ENCODE peak calls at places on chromosomes 11 and 22, in six cellular contexts. H is K562, V is GM12878, E is GM12891, F is H1, X is HepG2. C is an unnamed sample.

GRCh38 chr11:12524865-12525264 is 147.5 kb downstream of the PARVA start:
- DNase-seq in E (no peak), H (no peak), X (no peak), V (no peak), F (no peak), C (no peak)

GRCh38 chr11:8310743-8311298 is 47.1 kb upstream of the LMO1 start:
- DNase-seq in V (no peak), H (no peak), F (no peak), E (no peak), X (no peak), C (no peak)

GRCh38 chr22:36873614-36874308 is 13.0 kb downstream of the NCF4 start:
- DNase-seq in X (peak), F (no peak), E (peak), H (peak), V (peak), C (peak)

GRCh38 chr22:17576475-17576874 is 13.2 kb downstream of the SLC25A18 start:
- DNase-seq in E (no peak), X (no peak), H (no peak), F (no peak), V (no peak), C (no peak)

GRCh38 chr22:27110985-27111451 is 453.6 kb downstream of the MIAT start:
- DNase-seq in E (no peak), H (no peak), V (no peak), F (no peak), X (peak), C (no peak)

GRCh38 chr11:118109231-118109630 is 22.5 kb upstream of the SMIM35 start:
- DNase-seq in E (no peak), X (no peak), V (no peak), F (no peak), H (no peak), C (no peak)

GRCh38 chr11:3022982-3023381 is 30.9 kb upstream of the NAP1L4 start:
- DNase-seq in V (no peak), F (no peak), X (no peak), E (no peak), H (no peak), C (no peak)

GRCh38 chr11:2804701-2805387 is 80.7 kb downstream of the CDKN1C start:
- DNase-seq in V (no peak), F (peak), X (no peak), E (no peak), H (no peak), C (no peak)

GRCh38 chr22:20432244-20432686 is 5.4 kb downstream of the SCARF2 start:
- DNase-seq in E (no peak), V (no peak), X (no peak), F (no peak), H (no peak), C (no peak)

GRCh38 chr22:25492950-25493790 is 71.3 kb upstream of the GRK3 start:
- DNase-seq in E (no peak), F (no peak), H (no peak), V (no peak), X (no peak), C (no peak)

GRCh38 chr22:28053871-28054621 is 135.0 kb upstream of the PITPNB start:
- DNase-seq in H (no peak), F (no peak), V (no peak), E (no peak), X (no peak), C (no peak)

GRCh38 chr11:9025101-9025850 is 21.5 kb upstream of the NRIP3 start:
- DNase-seq in V (no peak), H (no peak), F (no peak), E (no peak), X (no peak), C (no peak)

GRCh38 chr11:2300290-2300935 is 1.3 kb downstream of the C11orf21 start:
- DNase-seq in X (no peak), E (no peak), H (no peak), F (no peak), V (no peak), C (peak)

GRCh38 chr11:116649268-116649667 is 123.5 kb downstream of the BUD13 start:
- DNase-seq in V (no peak), E (no peak), X (no peak), H (no peak), F (no peak), C (no peak)

GRCh38 chr11:116648229-116649174 is 124.3 kb downstream of the BUD13 start:
- DNase-seq in X (no peak), F (no peak), E (no peak), V (no peak), H (no peak), C (no peak)

GRCh38 chr11:116651098-116651756 is 121.6 kb downstream of the BUD13 start:
- DNase-seq in V (no peak), E (no peak), X (no peak), F (no peak), H (peak), C (no peak)

GRCh38 chr11:116651757-116652237 is 121.0 kb downstream of the BUD13 start:
- DNase-seq in V (no peak), X (no peak), F (no peak), E (no peak), H (no peak), C (no peak)

GRCh38 chr11:116650052-116650451 is 122.7 kb downstream of the BUD13 start:
- DNase-seq in E (no peak), H (no peak), F (no peak), X (no peak), V (no peak), C (no peak)
- TF ChIP-seq TAF1 in E (no peak), H (no peak), F (no peak), X (no peak), V (no peak), C (no peak)

DNA sequence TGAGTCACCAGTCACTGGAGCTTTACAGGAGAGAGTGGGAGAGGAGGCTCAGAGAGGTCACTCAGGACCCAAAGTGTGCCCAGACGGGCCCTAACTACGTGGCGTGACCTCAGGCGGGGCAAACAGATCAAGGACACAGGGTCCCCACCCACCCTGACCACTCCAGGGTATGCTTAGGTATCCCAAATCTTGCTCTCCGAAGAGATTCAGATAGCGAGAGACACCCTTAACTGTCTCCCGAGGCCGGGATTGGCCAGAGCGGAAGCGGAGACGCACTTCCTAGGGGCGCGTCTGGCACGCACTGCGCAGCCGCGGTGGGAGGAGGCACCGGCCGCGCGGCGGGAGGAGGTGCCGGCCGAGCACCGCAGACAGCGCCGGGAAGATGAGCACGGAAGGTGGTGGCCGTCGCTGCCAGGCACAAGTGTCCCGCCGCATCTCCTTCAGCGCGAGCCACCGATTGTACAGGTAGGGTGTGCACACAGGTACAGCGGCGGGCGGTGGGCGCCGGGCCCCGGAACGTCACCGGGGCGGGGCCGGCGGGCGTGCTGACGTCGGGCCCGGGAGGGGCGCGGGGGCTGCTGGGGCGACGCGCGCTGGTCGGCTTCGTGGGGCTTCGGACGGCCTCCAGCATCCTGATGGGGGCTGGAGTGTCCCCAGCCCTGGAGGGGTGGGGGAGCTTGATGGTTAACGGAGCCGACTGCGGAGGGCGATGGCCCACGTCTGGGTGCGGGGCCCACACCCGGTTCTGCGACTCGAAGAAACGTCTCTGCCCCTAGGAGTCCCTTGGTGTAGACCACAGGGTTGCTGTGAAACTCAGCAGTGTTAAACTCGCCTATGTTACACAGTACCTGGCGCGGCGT is at the start of gene PTS:
- DNase-seq in F (peak), E (peak), X (peak), V (peak), H (peak), C (peak)
- TF ChIP-seq POLR2A in F (peak), E (peak), X (peak), V (peak), H (peak), C (peak)

GRCh38 chr22:42154293-42154692 is 23.7 kb upstream of the CYP2D6 start:
- DNase-seq in V (no peak), E (no peak), F (no peak), X (no peak), H (no peak), C (no peak)

GRCh38 chr22:42154731-42155543 is 24.3 kb upstream of the CYP2D6 start:
- DNase-seq in X (no peak), E (no peak), F (no peak), V (no peak), H (no peak), C (no peak)

GRCh38 chr22:42150727-42151590 is 20.3 kb upstream of the CYP2D6 start:
- DNase-seq in X (no peak), H (no peak), V (no peak), E (no peak), F (no peak), C (no peak)

GRCh38 chr22:42152661-42153270 is 22.2 kb upstream of the CYP2D6 start:
- DNase-seq in V (no peak), X (no peak), E (no peak), H (peak), F (no peak), C (no peak)

DNA sequence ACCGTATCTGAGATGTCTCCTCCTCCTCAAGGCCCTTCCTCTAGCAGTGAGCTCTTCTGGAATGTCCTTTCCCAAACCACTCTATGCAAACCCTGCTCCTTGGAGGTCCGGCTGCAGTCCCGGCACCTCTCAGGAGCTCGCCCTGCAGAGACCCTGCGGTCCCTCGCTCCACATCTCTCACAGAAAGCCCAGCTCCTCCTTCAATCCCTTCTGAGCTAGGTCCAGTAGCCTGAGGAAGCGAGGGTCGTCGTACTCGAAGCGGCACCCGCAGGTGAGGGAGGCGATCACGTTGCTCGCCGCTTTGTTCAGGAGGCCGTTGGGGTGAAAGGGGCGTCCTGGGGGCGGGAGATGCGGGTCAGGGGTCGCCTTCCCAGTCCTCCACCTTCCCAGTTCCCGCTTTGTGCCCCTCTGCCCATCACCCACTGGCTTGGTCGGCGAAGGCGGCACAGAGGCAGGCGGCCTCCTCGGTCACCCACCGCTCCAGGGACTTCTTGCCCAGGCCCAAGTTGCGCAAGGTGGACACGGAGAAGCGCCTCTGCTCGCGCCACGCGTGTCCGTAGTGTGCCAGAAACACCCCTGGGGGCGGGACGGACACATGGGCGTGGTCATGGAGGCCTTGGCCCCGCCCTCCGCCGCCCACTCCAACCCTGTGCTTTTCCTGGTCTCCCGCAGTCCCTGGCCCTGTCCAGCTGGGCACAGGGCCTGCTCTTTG is 21.5 kb upstream of the CYP2D6 start:
- DNase-seq in X (no peak), F (peak), V (no peak), H (peak), E (no peak), C (no peak)
- TF ChIP-seq TAF1 in X (no peak), F (no peak), V (no peak), H (no peak), E (no peak), C (no peak)

GRCh38 chr11:130001491-130002351 is 914 bp downstream of the PRDM10 start:
- DNase-seq in E (peak), V (no peak), F (peak), X (peak), H (no peak), C (peak)
- TF ChIP-seq POLR2A in E (peak), V (peak), F (peak), X (peak), H (peak), C (no peak)

DNA sequence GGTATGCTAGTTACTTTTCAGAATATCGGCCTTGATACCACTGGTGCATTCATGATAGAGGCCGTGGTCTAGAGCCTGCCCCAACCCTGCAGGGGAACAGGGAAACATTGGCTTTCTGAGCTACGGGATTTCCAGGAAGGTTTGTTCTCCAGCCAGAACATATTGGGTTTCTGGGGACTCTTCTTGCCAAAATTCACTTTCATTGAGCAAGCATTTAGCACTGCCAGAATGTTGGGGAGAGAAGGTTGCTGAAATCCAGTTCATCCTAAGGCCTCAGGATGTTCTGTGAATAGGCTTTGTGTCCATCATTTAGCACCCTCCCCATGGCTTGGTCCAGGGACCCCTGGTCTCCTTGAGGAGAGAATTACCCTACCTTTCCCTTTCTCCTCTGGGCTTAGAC is 36.7 kb downstream of the DRG1 start:
- DNase-seq in H (no peak), V (no peak), F (no peak), X (no peak), E (no peak), C (no peak)
- TF ChIP-seq TAF1 in H (no peak), V (no peak), F (no peak), X (no peak), E (no peak), C (no peak)

GRCh38 chr22:45308624-45309421 is 911 bp upstream of the FAM118A start:
- DNase-seq in X (no peak), E (no peak), F (peak), V (no peak), H (no peak), C (no peak)

GRCh38 chr22:45310331-45311032 is 748 bp downstream of the FAM118A start:
- DNase-seq in X (no peak), H (no peak), V (no peak), F (no peak), E (no peak), C (no peak)

GRCh38 chr22:45312415-45312814 is 2.7 kb downstream of the FAM118A start:
- DNase-seq in V (no peak), X (no peak), E (no peak), F (no peak), H (no peak), C (no peak)

GRCh38 chr22:45311033-45311531 is 1.3 kb downstream of the FAM118A start:
- DNase-seq in X (no peak), F (no peak), H (no peak), E (no peak), V (no peak), C (no peak)

DNA sequence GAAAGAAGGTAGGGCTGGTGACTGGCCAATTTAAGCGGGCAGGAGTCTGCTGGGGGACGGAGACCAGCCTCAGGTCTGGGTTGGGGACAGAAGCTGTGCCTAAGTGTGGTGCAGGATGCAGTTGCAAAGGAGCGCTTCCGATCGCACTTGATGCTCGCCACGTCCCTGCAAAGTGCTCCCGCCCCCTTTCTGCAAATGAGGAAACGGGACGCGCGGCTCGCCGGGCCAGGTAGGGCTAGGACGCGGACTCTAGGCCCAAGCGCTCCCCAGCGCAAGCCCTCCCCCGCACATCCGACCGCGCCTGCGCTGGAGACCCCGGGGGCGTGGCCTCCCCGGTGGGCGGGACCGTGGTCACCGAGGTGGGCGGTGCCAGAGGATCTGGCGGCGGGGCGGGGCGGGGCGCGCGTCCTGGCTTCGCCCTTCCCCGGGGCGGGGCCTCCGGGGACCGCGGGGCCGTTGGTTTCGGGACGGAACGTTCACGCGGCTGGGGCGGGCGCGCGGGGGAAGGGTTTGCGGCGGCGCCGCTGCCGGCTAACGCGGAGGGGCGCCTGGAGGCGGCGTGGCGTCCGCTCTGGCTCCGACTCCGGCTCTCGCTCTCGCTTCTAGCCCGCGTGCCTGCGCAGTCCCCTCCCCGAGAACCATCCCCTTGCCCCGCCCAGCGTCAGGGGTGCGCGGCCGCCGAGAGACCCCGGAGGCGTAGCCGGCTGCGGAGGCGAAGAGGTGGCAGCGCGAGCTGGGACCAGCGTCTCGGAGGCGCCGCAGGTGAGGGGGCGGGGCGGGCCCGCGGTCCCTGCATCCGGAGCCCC is at the start of gene FAM118A:
- DNase-seq in H (peak), E (peak), F (peak), V (peak), X (peak), C (peak)
- TF ChIP-seq POLR2A in H (peak), E (peak), F (peak), V (peak), X (peak), C (peak)

DNA sequence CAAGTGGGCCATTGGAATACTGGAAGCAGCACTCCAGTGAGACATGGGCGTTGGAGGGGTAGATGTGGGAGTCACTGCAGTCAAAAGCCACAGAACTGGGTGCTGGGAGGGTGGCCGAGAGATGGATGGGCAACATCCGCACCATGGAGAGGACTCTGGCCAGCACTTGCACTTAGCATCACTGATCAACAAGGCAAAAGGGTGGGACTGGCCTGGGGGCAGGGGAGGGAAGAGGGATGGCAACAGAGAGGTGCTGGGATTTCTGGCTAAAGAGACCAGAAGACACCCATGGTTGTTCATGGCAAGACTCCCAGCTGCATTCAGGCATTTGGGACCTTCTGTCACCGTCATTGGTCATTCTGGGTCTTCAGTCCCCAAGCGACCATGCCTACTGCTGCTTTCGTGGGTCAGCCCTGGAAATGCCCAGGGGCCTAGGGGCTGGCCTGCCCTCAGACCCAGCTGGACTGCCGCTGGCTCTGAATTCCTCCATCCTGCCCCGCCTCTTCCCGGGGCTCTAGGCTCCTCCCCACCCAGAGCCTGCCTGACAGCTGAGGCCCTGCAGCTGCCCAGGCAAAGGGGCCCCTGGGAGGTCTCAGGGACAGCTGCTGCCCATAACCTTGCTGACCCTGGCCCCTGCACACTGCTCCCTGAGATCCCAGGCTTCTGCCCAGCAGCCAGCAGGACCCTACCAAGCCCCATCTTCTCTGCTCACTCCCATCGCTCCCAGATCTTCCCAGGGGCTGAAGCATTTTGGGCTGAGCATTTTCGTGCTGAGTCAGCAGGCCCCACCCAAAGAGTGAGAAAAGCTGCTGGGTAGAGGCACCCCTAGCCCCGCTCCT is 13.0 kb upstream of the CDC42EP2 start:
- DNase-seq in F (peak), V (no peak), X (no peak), H (peak), E (no peak), C (no peak)
- TF ChIP-seq TAF1 in F (no peak), V (no peak), X (no peak), H (no peak), E (no peak), C (no peak)

GRCh38 chr11:73307323-73308002 is 613 bp upstream of the ARHGEF17 start:
- DNase-seq in X (peak), F (peak), H (peak), V (peak), E (peak), C (peak)
- TF ChIP-seq POLR2A in X (peak), F (no peak), H (no peak), V (peak), E (no peak), C (peak)

C was measured in GM12892.